ENCODE peak calls at places on chromosomes 1 and 21, in five cellular contexts. One of them, this sample, is unnamed.

GRCh38 chr1:113286156-113286555 is 104.2 kb upstream of the MAGI3 start:
- DNase-seq in left colon: no peak
- DNase-seq in NCI-H1105: no peak
- DNase-seq in NCI-H524: no peak
- DNase-seq in T-helper 2 cell: no peak
- DNase-seq in this sample: no peak

GRCh38 chr1:245718123-245718522 is 563.3 kb downstream of the KIF26B start:
- DNase-seq in NCI-H524: no peak
- DNase-seq in NCI-H1105: no peak
- DNase-seq in left colon: no peak
- DNase-seq in T-helper 2 cell: no peak
- DNase-seq in this sample: peak

GRCh38 chr1:238960071-238960470 is 426.3 kb upstream of the CHRM3 start:
- DNase-seq in NCI-H1105: no peak
- DNase-seq in NCI-H524: no peak
- DNase-seq in left colon: no peak
- DNase-seq in T-helper 2 cell: no peak
- DNase-seq in this sample: no peak

GRCh38 chr1:36446780-36447179 is 3.5 kb downstream of the OSCP1 start:
- DNase-seq in NCI-H524: no peak
- DNase-seq in NCI-H1105: no peak
- DNase-seq in T-helper 2 cell: no peak
- DNase-seq in left colon: no peak
- DNase-seq in this sample: no peak

GRCh38 chr1:33661791-33662190 is 189.3 kb downstream of the ZSCAN20 start:
- DNase-seq in NCI-H1105: peak
- DNase-seq in NCI-H524: peak
- DNase-seq in T-helper 2 cell: no peak
- DNase-seq in left colon: no peak
- DNase-seq in this sample: peak

GRCh38 chr1:17125756-17126237 is 6.5 kb upstream of the PADI2 start:
- DNase-seq in NCI-H524: peak
- DNase-seq in left colon: peak
- DNase-seq in NCI-H1105: peak
- DNase-seq in T-helper 2 cell: peak
- DNase-seq in this sample: peak

GRCh38 chr1:3491291-3492246 is 37.1 kb downstream of the ARHGEF16 start:
- DNase-seq in left colon: peak
- DNase-seq in NCI-H1105: peak
- DNase-seq in T-helper 2 cell: peak
- DNase-seq in NCI-H524: peak
- DNase-seq in this sample: peak

GRCh38 chr1:29239142-29239541 is 2.8 kb downstream of the PTPRU start:
- DNase-seq in NCI-H1105: no peak
- DNase-seq in T-helper 2 cell: no peak
- DNase-seq in NCI-H524: no peak
- DNase-seq in left colon: no peak
- DNase-seq in this sample: no peak

GRCh38 chr21:29656504-29657227 is 283.1 kb downstream of the GRIK1 start:
- DNase-seq in left colon: no peak
- DNase-seq in NCI-H524: no peak
- DNase-seq in T-helper 2 cell: no peak
- DNase-seq in NCI-H1105: no peak
- DNase-seq in this sample: peak

GRCh38 chr1:215542301-215542700 is 24.8 kb upstream of the KCTD3 start:
- DNase-seq in left colon: no peak
- DNase-seq in NCI-H1105: no peak
- DNase-seq in T-helper 2 cell: no peak
- DNase-seq in NCI-H524: no peak
- DNase-seq in this sample: no peak

GRCh38 chr1:43867946-43868740 is 65.5 kb upstream of the ARTN start:
- DNase-seq in left colon: no peak
- DNase-seq in NCI-H524: no peak
- DNase-seq in NCI-H1105: no peak
- DNase-seq in T-helper 2 cell: no peak
- DNase-seq in this sample: no peak

GRCh38 chr1:210446479-210446878 is 117.8 kb downstream of the HHAT start:
- DNase-seq in NCI-H524: peak
- DNase-seq in NCI-H1105: no peak
- DNase-seq in T-helper 2 cell: peak
- DNase-seq in left colon: no peak
- DNase-seq in this sample: no peak

GRCh38 chr1:202155478-202156021 is 4.9 kb downstream of the PTPN7 start:
- DNase-seq in NCI-H524: no peak
- DNase-seq in T-helper 2 cell: no peak
- DNase-seq in left colon: no peak
- DNase-seq in NCI-H1105: no peak
- DNase-seq in this sample: no peak

GRCh38 chr1:232463226-232463625 is 166.7 kb downstream of the SIPA1L2 start:
- DNase-seq in NCI-H1105: no peak
- DNase-seq in NCI-H524: peak
- DNase-seq in left colon: no peak
- DNase-seq in T-helper 2 cell: no peak
- DNase-seq in this sample: no peak

GRCh38 chr1:113940365-113941244 is 11.5 kb downstream of the HIPK1 start:
- DNase-seq in left colon: no peak
- DNase-seq in T-helper 2 cell: no peak
- DNase-seq in NCI-H1105: no peak
- DNase-seq in NCI-H524: peak
- DNase-seq in this sample: no peak

GRCh38 chr21:18049461-18049860 is 195.2 kb upstream of the CHODL start:
- DNase-seq in NCI-H1105: no peak
- DNase-seq in left colon: no peak
- DNase-seq in NCI-H524: peak
- DNase-seq in T-helper 2 cell: no peak
- DNase-seq in this sample: peak

GRCh38 chr1:53332188-53332564 is 4.3 kb upstream of the LRP8 start:
- DNase-seq in T-helper 2 cell: no peak
- DNase-seq in NCI-H524: no peak
- DNase-seq in left colon: no peak
- DNase-seq in NCI-H1105: no peak
- DNase-seq in this sample: no peak

GRCh38 chr1:117607471-117607870 is 1.6 kb downstream of the TENT5C start:
- DNase-seq in NCI-H524: no peak
- DNase-seq in T-helper 2 cell: no peak
- DNase-seq in NCI-H1105: no peak
- DNase-seq in left colon: peak
- DNase-seq in this sample: no peak

GRCh38 chr1:145690587-145691558 is 16.3 kb downstream of the PDZK1 start:
- DNase-seq in left colon: no peak
- DNase-seq in NCI-H1105: no peak
- DNase-seq in NCI-H524: no peak
- DNase-seq in T-helper 2 cell: no peak
- DNase-seq in this sample: no peak

GRCh38 chr1:245742891-245743290 is 588.1 kb downstream of the KIF26B start:
- DNase-seq in NCI-H1105: no peak
- DNase-seq in NCI-H524: peak
- DNase-seq in T-helper 2 cell: no peak
- DNase-seq in left colon: no peak
- DNase-seq in this sample: peak

GRCh38 chr1:223844962-223845809 is 561 bp downstream of the TP53BP2 start:
- DNase-seq in left colon: peak
- DNase-seq in NCI-H524: peak
- DNase-seq in T-helper 2 cell: peak
- DNase-seq in NCI-H1105: peak
- DNase-seq in this sample: peak

GRCh38 chr1:94335950-94336349 is 82.2 kb upstream of the ABCD3 start:
- DNase-seq in NCI-H524: peak
- DNase-seq in T-helper 2 cell: no peak
- DNase-seq in left colon: peak
- DNase-seq in NCI-H1105: peak
- DNase-seq in this sample: peak

GRCh38 chr1:97008226-97008625 is 286.6 kb downstream of the PTBP2 start:
- DNase-seq in left colon: no peak
- DNase-seq in T-helper 2 cell: no peak
- DNase-seq in NCI-H1105: no peak
- DNase-seq in NCI-H524: no peak
- DNase-seq in this sample: no peak

GRCh38 chr1:12039141-12039525 is 19.8 kb downstream of the MIIP start:
- DNase-seq in left colon: no peak
- DNase-seq in T-helper 2 cell: no peak
- DNase-seq in NCI-H1105: no peak
- DNase-seq in NCI-H524: no peak
- DNase-seq in this sample: no peak

GRCh38 chr21:34074283-34075098 is 1.1 kb downstream of the MRPS6 start:
- DNase-seq in left colon: no peak
- DNase-seq in NCI-H1105: no peak
- DNase-seq in NCI-H524: no peak
- DNase-seq in T-helper 2 cell: no peak
- DNase-seq in this sample: no peak

GRCh38 chr1:222893255-222893654 is 78.4 kb downstream of the DISP1 start:
- DNase-seq in left colon: no peak
- DNase-seq in T-helper 2 cell: no peak
- DNase-seq in NCI-H1105: no peak
- DNase-seq in NCI-H524: no peak
- DNase-seq in this sample: no peak

GRCh38 chr1:33814166-33814565 is 49.7 kb upstream of the HMGB4 start:
- DNase-seq in NCI-H524: no peak
- DNase-seq in NCI-H1105: no peak
- DNase-seq in left colon: no peak
- DNase-seq in T-helper 2 cell: no peak
- DNase-seq in this sample: no peak

GRCh38 chr1:236066828-236067386 is 2.0 kb upstream of the NID1 start:
- DNase-seq in left colon: peak
- DNase-seq in T-helper 2 cell: peak
- DNase-seq in NCI-H524: no peak
- DNase-seq in NCI-H1105: no peak
- DNase-seq in this sample: no peak

GRCh38 chr1:154784924-154785531 is 85.1 kb downstream of the KCNN3 start:
- DNase-seq in left colon: no peak
- DNase-seq in NCI-H524: peak
- DNase-seq in NCI-H1105: no peak
- DNase-seq in T-helper 2 cell: no peak
- DNase-seq in this sample: no peak

GRCh38 chr1:100038401-100039306 is 68.9 kb downstream of the SLC35A3 start:
- DNase-seq in left colon: peak
- DNase-seq in NCI-H524: peak
- DNase-seq in NCI-H1105: peak
- DNase-seq in T-helper 2 cell: peak
- DNase-seq in this sample: peak

GRCh38 chr1:175116210-175116798 is 48.7 kb downstream of the TNN start:
- DNase-seq in NCI-H524: no peak
- DNase-seq in NCI-H1105: no peak
- DNase-seq in T-helper 2 cell: no peak
- DNase-seq in left colon: no peak
- DNase-seq in this sample: no peak

GRCh38 chr1:7940745-7941436 is at the start of gene TNFRSF9:
- DNase-seq in NCI-H1105: no peak
- DNase-seq in left colon: no peak
- DNase-seq in NCI-H524: no peak
- DNase-seq in T-helper 2 cell: peak
- DNase-seq in this sample: no peak

GRCh38 chr1:57163789-57164188 is 198.0 kb upstream of the C8B start:
- DNase-seq in left colon: no peak
- DNase-seq in NCI-H1105: no peak
- DNase-seq in T-helper 2 cell: no peak
- DNase-seq in NCI-H524: no peak
- DNase-seq in this sample: no peak

GRCh38 chr1:204345941-204346678 is 13.6 kb downstream of the PLEKHA6 start:
- DNase-seq in NCI-H1105: no peak
- DNase-seq in NCI-H524: peak
- DNase-seq in left colon: no peak
- DNase-seq in T-helper 2 cell: no peak
- DNase-seq in this sample: peak

GRCh38 chr1:109640285-109640865 is 15.5 kb upstream of the GSTM4 start:
- DNase-seq in NCI-H524: peak
- DNase-seq in left colon: peak
- DNase-seq in T-helper 2 cell: peak
- DNase-seq in NCI-H1105: peak
- DNase-seq in this sample: peak

GRCh38 chr1:47223921-47224675 is 7.9 kb downstream of the TAL1 start:
- DNase-seq in left colon: no peak
- DNase-seq in T-helper 2 cell: no peak
- DNase-seq in NCI-H524: no peak
- DNase-seq in NCI-H1105: no peak
- DNase-seq in this sample: no peak

GRCh38 chr1:226100436-226101347 is 38.2 kb downstream of the H3-3A start:
- DNase-seq in T-helper 2 cell: no peak
- DNase-seq in NCI-H524: peak
- DNase-seq in NCI-H1105: no peak
- DNase-seq in left colon: no peak
- DNase-seq in this sample: peak

GRCh38 chr1:55808263-55808662 is 593.1 kb upstream of the USP24 start:
- DNase-seq in NCI-H524: no peak
- DNase-seq in left colon: no peak
- DNase-seq in T-helper 2 cell: no peak
- DNase-seq in NCI-H1105: no peak
- DNase-seq in this sample: no peak

GRCh38 chr1:41461790-41462679 is 22.4 kb downstream of the EDN2 start:
- DNase-seq in left colon: peak
- DNase-seq in NCI-H524: no peak
- DNase-seq in T-helper 2 cell: no peak
- DNase-seq in NCI-H1105: peak
- DNase-seq in this sample: peak

This sample was measured in NCI-H1417.